ENCODE peak calls at places on chromosomes 4 and X, in nine cellular contexts. One of them, this sample, is unnamed.

GRCh38 chrX:34918856-34919255 is 23.7 kb upstream of the FAM47B start:
- DNase-seq in activated T-cell treated with anti-CD3 and anti-CD28 coated beads for 1 hour: no peak
- DNase-seq in germinal center: no peak
- DNase-seq in hypothalamus: no peak
- DNase-seq in stimulated activated naive B cell treated with anti-CD40 and anti-IgM and Interleukin-4, amounts not matched to agents 10 μg/mL and 1 μg/mL and 100 μg/mL, for 72 hours: no peak
- DNase-seq in fibroblast of mammary gland: peak; percentile 73
- DNase-seq in bronchial epithelial cell: peak; percentile 59
- DNase-seq in cardiac fibroblast: peak; percentile 67
- DNase-seq in choroid plexus epithelial cell: peak; percentile 84
- DNase-seq in this sample: peak; percentile 69

GRCh38 chr4:13559414-13559813 is 15.1 kb upstream of the NKX3-2 start:
- DNase-seq in bronchial epithelial cell: peak; percentile 69
- DNase-seq in choroid plexus epithelial cell: peak; percentile 79
- DNase-seq in fibroblast of mammary gland: peak; percentile 82
- DNase-seq in germinal center: no peak
- DNase-seq in cardiac fibroblast: peak; percentile 58
- DNase-seq in hypothalamus: no peak
- DNase-seq in activated T-cell treated with anti-CD3 and anti-CD28 coated beads for 1 hour: no peak
- DNase-seq in stimulated activated naive B cell treated with anti-CD40 and anti-IgM and Interleukin-4, amounts not matched to agents 10 μg/mL and 1 μg/mL and 100 μg/mL, for 72 hours: no peak
- DNase-seq in this sample: peak; percentile 80

GRCh38 chrX:47129157-47129878 is 15.2 kb downstream of the NDUFB11 start:
- DNase-seq in cardiac fibroblast: peak; percentile 97
- DNase-seq in bronchial epithelial cell: peak; percentile 89
- DNase-seq in fibroblast of mammary gland: peak; percentile 95
- DNase-seq in stimulated activated naive B cell treated with anti-CD40 and anti-IgM and Interleukin-4, amounts not matched to agents 10 μg/mL and 1 μg/mL and 100 μg/mL, for 72 hours: peak; percentile 87
- DNase-seq in choroid plexus epithelial cell: peak; percentile 97
- DNase-seq in hypothalamus: peak; percentile 87
- DNase-seq in activated T-cell treated with anti-CD3 and anti-CD28 coated beads for 1 hour: peak; percentile 71
- DNase-seq in germinal center: peak; percentile 92
- DNase-seq in this sample: peak; percentile 96

GRCh38 chr4:8468746-8469535 is 28.4 kb downstream of the TRMT44 start:
- DNase-seq in choroid plexus epithelial cell: peak; percentile 83
- DNase-seq in fibroblast of mammary gland: peak; percentile 62
- DNase-seq in activated T-cell treated with anti-CD3 and anti-CD28 coated beads for 1 hour: peak; percentile 39
- DNase-seq in stimulated activated naive B cell treated with anti-CD40 and anti-IgM and Interleukin-4, amounts not matched to agents 10 μg/mL and 1 μg/mL and 100 μg/mL, for 72 hours: peak; percentile 28
- DNase-seq in bronchial epithelial cell: peak; percentile 42
- DNase-seq in hypothalamus: peak; percentile 41
- DNase-seq in germinal center: peak; percentile 65
- DNase-seq in cardiac fibroblast: peak; percentile 71
- DNase-seq in this sample: peak; percentile 62

GRCh38 chr4:173745765-173746164 is 215.7 kb upstream of the HAND2 start:
- DNase-seq in activated T-cell treated with anti-CD3 and anti-CD28 coated beads for 1 hour: no peak
- DNase-seq in fibroblast of mammary gland: no peak
- DNase-seq in choroid plexus epithelial cell: no peak
- DNase-seq in cardiac fibroblast: no peak
- DNase-seq in bronchial epithelial cell: no peak
- DNase-seq in germinal center: no peak
- DNase-seq in stimulated activated naive B cell treated with anti-CD40 and anti-IgM and Interleukin-4, amounts not matched to agents 10 μg/mL and 1 μg/mL and 100 μg/mL, for 72 hours: no peak
- DNase-seq in hypothalamus: no peak
- DNase-seq in this sample: no peak

GRCh38 chr4:102684605-102685052 is 76.1 kb downstream of the MANBA start:
- DNase-seq in stimulated activated naive B cell treated with anti-CD40 and anti-IgM and Interleukin-4, amounts not matched to agents 10 μg/mL and 1 μg/mL and 100 μg/mL, for 72 hours: no peak
- DNase-seq in bronchial epithelial cell: peak; percentile 98
- DNase-seq in choroid plexus epithelial cell: peak; percentile 71
- DNase-seq in hypothalamus: no peak
- DNase-seq in fibroblast of mammary gland: peak; percentile 79
- DNase-seq in cardiac fibroblast: peak; percentile 14
- DNase-seq in germinal center: no peak
- DNase-seq in activated T-cell treated with anti-CD3 and anti-CD28 coated beads for 1 hour: no peak
- DNase-seq in this sample: peak; percentile 48

GRCh38 chr4:100168521-100168920 is 21.7 kb downstream of the DDIT4L start:
- DNase-seq in activated T-cell treated with anti-CD3 and anti-CD28 coated beads for 1 hour: no peak
- DNase-seq in stimulated activated naive B cell treated with anti-CD40 and anti-IgM and Interleukin-4, amounts not matched to agents 10 μg/mL and 1 μg/mL and 100 μg/mL, for 72 hours: no peak
- DNase-seq in bronchial epithelial cell: no peak
- DNase-seq in choroid plexus epithelial cell: peak; percentile 64
- DNase-seq in fibroblast of mammary gland: peak; percentile 87
- DNase-seq in hypothalamus: no peak
- DNase-seq in germinal center: no peak
- DNase-seq in cardiac fibroblast: peak; percentile 46
- DNase-seq in this sample: peak; percentile 30

GRCh38 chr4:134552063-134552462 is 350.5 kb upstream of the PABPC4L start:
- DNase-seq in choroid plexus epithelial cell: no peak
- DNase-seq in fibroblast of mammary gland: no peak
- DNase-seq in cardiac fibroblast: no peak
- DNase-seq in activated T-cell treated with anti-CD3 and anti-CD28 coated beads for 1 hour: no peak
- DNase-seq in bronchial epithelial cell: no peak
- DNase-seq in germinal center: no peak
- DNase-seq in hypothalamus: no peak
- DNase-seq in stimulated activated naive B cell treated with anti-CD40 and anti-IgM and Interleukin-4, amounts not matched to agents 10 μg/mL and 1 μg/mL and 100 μg/mL, for 72 hours: no peak
- DNase-seq in this sample: no peak

GRCh38 chrX:39222361-39223113 is 421.3 kb downstream of the MID1IP1 start:
- DNase-seq in fibroblast of mammary gland: no peak
- DNase-seq in stimulated activated naive B cell treated with anti-CD40 and anti-IgM and Interleukin-4, amounts not matched to agents 10 μg/mL and 1 μg/mL and 100 μg/mL, for 72 hours: no peak
- DNase-seq in germinal center: no peak
- DNase-seq in cardiac fibroblast: no peak
- DNase-seq in activated T-cell treated with anti-CD3 and anti-CD28 coated beads for 1 hour: no peak
- DNase-seq in choroid plexus epithelial cell: no peak
- DNase-seq in bronchial epithelial cell: no peak
- DNase-seq in hypothalamus: no peak
- DNase-seq in this sample: no peak

GRCh38 chr4:177005801-177006230 is 213.1 kb upstream of the VEGFC start:
- DNase-seq in hypothalamus: no peak
- DNase-seq in stimulated activated naive B cell treated with anti-CD40 and anti-IgM and Interleukin-4, amounts not matched to agents 10 μg/mL and 1 μg/mL and 100 μg/mL, for 72 hours: no peak
- DNase-seq in bronchial epithelial cell: peak; percentile 95
- DNase-seq in cardiac fibroblast: peak; percentile 73
- DNase-seq in activated T-cell treated with anti-CD3 and anti-CD28 coated beads for 1 hour: no peak
- DNase-seq in choroid plexus epithelial cell: peak; percentile 24
- DNase-seq in fibroblast of mammary gland: peak; percentile 92
- DNase-seq in germinal center: no peak
- DNase-seq in this sample: peak; percentile 93

GRCh38 chr4:3123201-3123671 is 48.8 kb downstream of the HTT start:
- DNase-seq in stimulated activated naive B cell treated with anti-CD40 and anti-IgM and Interleukin-4, amounts not matched to agents 10 μg/mL and 1 μg/mL and 100 μg/mL, for 72 hours: no peak
- DNase-seq in cardiac fibroblast: peak; percentile 75
- DNase-seq in fibroblast of mammary gland: peak; percentile 44
- DNase-seq in activated T-cell treated with anti-CD3 and anti-CD28 coated beads for 1 hour: no peak
- DNase-seq in hypothalamus: no peak
- DNase-seq in choroid plexus epithelial cell: peak; percentile 89
- DNase-seq in germinal center: no peak
- DNase-seq in bronchial epithelial cell: peak; percentile 23
- DNase-seq in this sample: no peak

GRCh38 chrX:12825801-12826200 is 34.6 kb downstream of the PRPS2 start:
- DNase-seq in bronchial epithelial cell: no peak
- DNase-seq in fibroblast of mammary gland: no peak
- DNase-seq in choroid plexus epithelial cell: peak; percentile 14
- DNase-seq in stimulated activated naive B cell treated with anti-CD40 and anti-IgM and Interleukin-4, amounts not matched to agents 10 μg/mL and 1 μg/mL and 100 μg/mL, for 72 hours: no peak
- DNase-seq in cardiac fibroblast: peak; percentile 1
- DNase-seq in activated T-cell treated with anti-CD3 and anti-CD28 coated beads for 1 hour: no peak
- DNase-seq in germinal center: no peak
- DNase-seq in hypothalamus: no peak
- DNase-seq in this sample: peak; percentile 62

GRCh38 chrX:105701310-105702052 is 120.9 kb upstream of the NRK start:
- DNase-seq in cardiac fibroblast: peak; percentile 34
- DNase-seq in bronchial epithelial cell: peak; percentile 28
- DNase-seq in germinal center: no peak
- DNase-seq in stimulated activated naive B cell treated with anti-CD40 and anti-IgM and Interleukin-4, amounts not matched to agents 10 μg/mL and 1 μg/mL and 100 μg/mL, for 72 hours: no peak
- DNase-seq in choroid plexus epithelial cell: peak; percentile 38
- DNase-seq in fibroblast of mammary gland: peak; percentile 46
- DNase-seq in hypothalamus: no peak
- DNase-seq in activated T-cell treated with anti-CD3 and anti-CD28 coated beads for 1 hour: no peak
- DNase-seq in this sample: peak; percentile 2

GRCh38 chr4:73213917-73214663 is 44.5 kb downstream of the ANKRD17 start:
- DNase-seq in cardiac fibroblast: peak; percentile 65
- DNase-seq in activated T-cell treated with anti-CD3 and anti-CD28 coated beads for 1 hour: no peak
- DNase-seq in hypothalamus: no peak
- DNase-seq in germinal center: no peak
- DNase-seq in stimulated activated naive B cell treated with anti-CD40 and anti-IgM and Interleukin-4, amounts not matched to agents 10 μg/mL and 1 μg/mL and 100 μg/mL, for 72 hours: no peak
- DNase-seq in choroid plexus epithelial cell: peak; percentile 62
- DNase-seq in bronchial epithelial cell: peak; percentile 39
- DNase-seq in fibroblast of mammary gland: peak; percentile 31
- DNase-seq in this sample: peak; percentile 28

GRCh38 chr4:41514765-41515481 is 23.0 kb upstream of the LIMCH1 start:
- DNase-seq in bronchial epithelial cell: no peak
- DNase-seq in hypothalamus: no peak
- DNase-seq in germinal center: no peak
- DNase-seq in activated T-cell treated with anti-CD3 and anti-CD28 coated beads for 1 hour: no peak
- DNase-seq in stimulated activated naive B cell treated with anti-CD40 and anti-IgM and Interleukin-4, amounts not matched to agents 10 μg/mL and 1 μg/mL and 100 μg/mL, for 72 hours: no peak
- DNase-seq in fibroblast of mammary gland: no peak
- DNase-seq in choroid plexus epithelial cell: no peak
- DNase-seq in cardiac fibroblast: no peak
- DNase-seq in this sample: no peak

GRCh38 chr4:122963222-122963621 is 40.8 kb upstream of the NUDT6 start:
- DNase-seq in bronchial epithelial cell: peak; percentile 94
- DNase-seq in hypothalamus: no peak
- DNase-seq in cardiac fibroblast: peak; percentile 12
- DNase-seq in activated T-cell treated with anti-CD3 and anti-CD28 coated beads for 1 hour: no peak
- DNase-seq in fibroblast of mammary gland: peak; percentile 76
- DNase-seq in germinal center: no peak
- DNase-seq in stimulated activated naive B cell treated with anti-CD40 and anti-IgM and Interleukin-4, amounts not matched to agents 10 μg/mL and 1 μg/mL and 100 μg/mL, for 72 hours: no peak
- DNase-seq in choroid plexus epithelial cell: peak; percentile 25
- DNase-seq in this sample: peak; percentile 39

GRCh38 chr4:124053872-124054538 is 657.4 kb downstream of the SPRY1 start:
- DNase-seq in bronchial epithelial cell: no peak
- DNase-seq in activated T-cell treated with anti-CD3 and anti-CD28 coated beads for 1 hour: no peak
- DNase-seq in cardiac fibroblast: peak; percentile 27
- DNase-seq in stimulated activated naive B cell treated with anti-CD40 and anti-IgM and Interleukin-4, amounts not matched to agents 10 μg/mL and 1 μg/mL and 100 μg/mL, for 72 hours: no peak
- DNase-seq in hypothalamus: no peak
- DNase-seq in germinal center: no peak
- DNase-seq in fibroblast of mammary gland: no peak
- DNase-seq in choroid plexus epithelial cell: peak; percentile 43
- DNase-seq in this sample: no peak

GRCh38 chr4:24924309-24924781 is 11.5 kb upstream of the CCDC149 start:
- DNase-seq in germinal center: no peak
- DNase-seq in activated T-cell treated with anti-CD3 and anti-CD28 coated beads for 1 hour: no peak
- DNase-seq in choroid plexus epithelial cell: peak; percentile 97
- DNase-seq in hypothalamus: no peak
- DNase-seq in fibroblast of mammary gland: peak; percentile 95
- DNase-seq in stimulated activated naive B cell treated with anti-CD40 and anti-IgM and Interleukin-4, amounts not matched to agents 10 μg/mL and 1 μg/mL and 100 μg/mL, for 72 hours: no peak
- DNase-seq in cardiac fibroblast: peak; percentile 94
- DNase-seq in bronchial epithelial cell: peak; percentile 42
- DNase-seq in this sample: peak; percentile 99

GRCh38 chr4:7382634-7383014 is 52.1 kb downstream of the PSAPL1 start:
- DNase-seq in activated T-cell treated with anti-CD3 and anti-CD28 coated beads for 1 hour: no peak
- DNase-seq in bronchial epithelial cell: no peak
- DNase-seq in choroid plexus epithelial cell: no peak
- DNase-seq in fibroblast of mammary gland: no peak
- DNase-seq in cardiac fibroblast: no peak
- DNase-seq in hypothalamus: no peak
- DNase-seq in stimulated activated naive B cell treated with anti-CD40 and anti-IgM and Interleukin-4, amounts not matched to agents 10 μg/mL and 1 μg/mL and 100 μg/mL, for 72 hours: no peak
- DNase-seq in germinal center: no peak
- DNase-seq in this sample: no peak